ENCODE peak calls at places on chromosomes 4 and X, in seven cellular contexts. One of them, this sample, is unnamed.

GRCh38 chrX:37809970-37810369 is 30.1 kb downstream of the CYBB start:
- DNase-seq in Calu3: no peak
- DNase-seq in astrocyte of the spinal cord: no peak
- DNase-seq in PC-3: no peak
- DNase-seq in Peyer's patch: no peak
- DNase-seq in B cell: no peak
- DNase-seq in MM.1S: no peak
- DNase-seq in this sample: no peak

GRCh38 chr4:74583066-74583700 is 138.2 kb downstream of the AREG start:
- DNase-seq in Calu3: no peak
- DNase-seq in astrocyte of the spinal cord: peak
- DNase-seq in PC-3: peak
- DNase-seq in Peyer's patch: no peak
- DNase-seq in B cell: no peak
- DNase-seq in MM.1S: no peak
- DNase-seq in this sample: no peak

GRCh38 chrX:1466232-1466661 is 13.5 kb upstream of the ASMTL start:
- DNase-seq in Calu3: no peak
- DNase-seq in astrocyte of the spinal cord: no peak
- DNase-seq in PC-3: no peak
- DNase-seq in Peyer's patch: peak
- DNase-seq in B cell: peak
- DNase-seq in MM.1S: no peak
- DNase-seq in this sample: no peak

GRCh38 chr4:22179124-22179874 is 230.7 kb upstream of the KCNIP4 start:
- DNase-seq in Calu3: no peak
- DNase-seq in astrocyte of the spinal cord: peak
- DNase-seq in PC-3: peak
- DNase-seq in Peyer's patch: no peak
- DNase-seq in B cell: no peak
- DNase-seq in MM.1S: no peak
- DNase-seq in this sample: no peak

GRCh38 chr4:3361896-3362295 is 69.1 kb downstream of the RGS12 start:
- DNase-seq in Calu3: no peak
- DNase-seq in astrocyte of the spinal cord: no peak
- DNase-seq in PC-3: no peak
- DNase-seq in Peyer's patch: no peak
- DNase-seq in B cell: no peak
- DNase-seq in MM.1S: no peak
- DNase-seq in this sample: no peak

GRCh38 chr4:53899544-53900274 is 164.7 kb downstream of the CHIC2 start:
- DNase-seq in Calu3: no peak
- DNase-seq in astrocyte of the spinal cord: peak
- DNase-seq in PC-3: no peak
- DNase-seq in Peyer's patch: no peak
- DNase-seq in B cell: no peak
- DNase-seq in MM.1S: no peak
- DNase-seq in this sample: no peak

GRCh38 chr4:131974730-131975129 is 1174.4 kb upstream of the PCDH10 start:
- DNase-seq in Calu3: no peak
- DNase-seq in astrocyte of the spinal cord: peak
- DNase-seq in PC-3: no peak
- DNase-seq in Peyer's patch: no peak
- DNase-seq in B cell: no peak
- DNase-seq in MM.1S: no peak
- DNase-seq in this sample: no peak

GRCh38 chrX:118975831-118976598 is 1.6 kb downstream of the LONRF3 start:
- DNase-seq in Calu3: peak
- DNase-seq in astrocyte of the spinal cord: no peak
- DNase-seq in PC-3: peak
- DNase-seq in Peyer's patch: peak
- DNase-seq in B cell: peak
- DNase-seq in MM.1S: no peak
- DNase-seq in this sample: peak

GRCh38 chrX:24426340-24426913 is 38.7 kb upstream of the PDK3 start:
- DNase-seq in Calu3: no peak
- DNase-seq in astrocyte of the spinal cord: peak
- DNase-seq in PC-3: peak
- DNase-seq in Peyer's patch: no peak
- DNase-seq in B cell: no peak
- DNase-seq in MM.1S: peak
- DNase-seq in this sample: no peak

GRCh38 chrX:154399527-154400368 is 1.6 kb downstream of the RPL10 start:
- DNase-seq in Calu3: no peak
- DNase-seq in astrocyte of the spinal cord: no peak
- DNase-seq in PC-3: no peak
- DNase-seq in Peyer's patch: no peak
- DNase-seq in B cell: no peak
- DNase-seq in MM.1S: no peak
- DNase-seq in this sample: no peak

GRCh38 chr4:7705062-7705461 is 234.6 kb downstream of the AFAP1 start:
- DNase-seq in Calu3: no peak
- DNase-seq in astrocyte of the spinal cord: no peak
- DNase-seq in PC-3: no peak
- DNase-seq in Peyer's patch: no peak
- DNase-seq in B cell: no peak
- DNase-seq in MM.1S: no peak
- DNase-seq in this sample: no peak

GRCh38 chr4:176001171-176002006 is 64.3 kb upstream of the WDR17 start:
- DNase-seq in Calu3: peak
- DNase-seq in astrocyte of the spinal cord: peak
- DNase-seq in PC-3: no peak
- DNase-seq in Peyer's patch: no peak
- DNase-seq in B cell: no peak
- DNase-seq in MM.1S: no peak
- DNase-seq in this sample: peak

GRCh38 chrX:38080808-38081207 is 74.5 kb downstream of the SYTL5 start:
- DNase-seq in Calu3: no peak
- DNase-seq in astrocyte of the spinal cord: no peak
- DNase-seq in PC-3: peak
- DNase-seq in Peyer's patch: no peak
- DNase-seq in B cell: no peak
- DNase-seq in MM.1S: no peak
- DNase-seq in this sample: no peak

GRCh38 chrX:119625843-119626242 is 19.6 kb upstream of the NKRF start:
- DNase-seq in Calu3: no peak
- DNase-seq in astrocyte of the spinal cord: no peak
- DNase-seq in PC-3: no peak
- DNase-seq in Peyer's patch: no peak
- DNase-seq in B cell: no peak
- DNase-seq in MM.1S: no peak
- DNase-seq in this sample: no peak

GRCh38 chr4:13478707-13479106 is 5.4 kb downstream of the RAB28 start:
- DNase-seq in Calu3: no peak
- DNase-seq in astrocyte of the spinal cord: no peak
- DNase-seq in PC-3: no peak
- DNase-seq in Peyer's patch: no peak
- DNase-seq in B cell: no peak
- DNase-seq in MM.1S: no peak
- DNase-seq in this sample: no peak

GRCh38 chrX:15816886-15817285 is 26.6 kb downstream of the ZRSR2 start:
- DNase-seq in Calu3: no peak
- DNase-seq in astrocyte of the spinal cord: peak
- DNase-seq in PC-3: no peak
- DNase-seq in Peyer's patch: no peak
- DNase-seq in B cell: no peak
- DNase-seq in MM.1S: peak
- DNase-seq in this sample: peak

DNA sequence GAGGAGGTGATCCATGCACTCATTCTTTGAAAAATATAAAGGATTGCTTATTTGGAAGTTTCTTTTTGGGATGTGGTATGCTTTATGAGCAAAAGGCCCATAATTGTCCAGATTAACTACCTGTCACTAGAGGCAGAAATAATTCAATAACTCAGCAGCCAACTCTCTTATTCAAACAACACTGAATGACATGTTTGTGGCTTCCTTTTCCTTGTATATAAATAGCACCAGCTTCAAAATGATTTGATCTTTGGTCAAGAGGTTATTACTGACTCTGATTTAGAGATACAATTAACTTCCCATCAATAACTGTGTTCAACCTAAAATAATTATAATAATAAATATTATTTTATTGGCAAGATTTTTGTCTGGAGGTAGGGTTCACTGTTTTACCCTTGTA is 232.3 kb downstream of the AFF2 start:
- DNase-seq in Calu3: no peak
- DNase-seq in astrocyte of the spinal cord: no peak
- DNase-seq in PC-3: no peak
- DNase-seq in Peyer's patch: no peak
- DNase-seq in B cell: no peak
- DNase-seq in MM.1S: peak
- DNase-seq in this sample: no peak
- TF ChIP-seq CTCF in Calu3: no peak
- TF ChIP-seq CTCF in astrocyte of the spinal cord: no peak
- TF ChIP-seq CTCF in PC-3: no peak
- TF ChIP-seq CTCF in Peyer's patch: no peak
- TF ChIP-seq CTCF in B cell: no peak
- TF ChIP-seq CTCF in MM.1S: no peak
- TF ChIP-seq CTCF in this sample: no peak

GRCh38 chr4:168648929-168649328 is 152.1 kb downstream of the PALLD start:
- DNase-seq in Calu3: no peak
- DNase-seq in astrocyte of the spinal cord: peak
- DNase-seq in PC-3: peak
- DNase-seq in Peyer's patch: no peak
- DNase-seq in B cell: no peak
- DNase-seq in MM.1S: no peak
- DNase-seq in this sample: no peak

GRCh38 chr4:168643796-168644159 is 146.9 kb downstream of the PALLD start:
- DNase-seq in Calu3: no peak
- DNase-seq in astrocyte of the spinal cord: no peak
- DNase-seq in PC-3: no peak
- DNase-seq in Peyer's patch: no peak
- DNase-seq in B cell: no peak
- DNase-seq in MM.1S: no peak
- DNase-seq in this sample: no peak

GRCh38 chr4:168647976-168648375 is 151.1 kb downstream of the PALLD start:
- DNase-seq in Calu3: no peak
- DNase-seq in astrocyte of the spinal cord: peak
- DNase-seq in PC-3: no peak
- DNase-seq in Peyer's patch: no peak
- DNase-seq in B cell: no peak
- DNase-seq in MM.1S: no peak
- DNase-seq in this sample: no peak

GRCh38 chr4:168648494-168648893 is 151.6 kb downstream of the PALLD start:
- DNase-seq in Calu3: no peak
- DNase-seq in astrocyte of the spinal cord: no peak
- DNase-seq in PC-3: no peak
- DNase-seq in Peyer's patch: no peak
- DNase-seq in B cell: no peak
- DNase-seq in MM.1S: no peak
- DNase-seq in this sample: no peak

GRCh38 chr4:168645933-168646768 is 149.3 kb downstream of the PALLD start:
- DNase-seq in Calu3: no peak
- DNase-seq in astrocyte of the spinal cord: no peak
- DNase-seq in PC-3: no peak
- DNase-seq in Peyer's patch: no peak
- DNase-seq in B cell: no peak
- DNase-seq in MM.1S: no peak
- DNase-seq in this sample: no peak
- TF ChIP-seq CTCF in Calu3: no peak
- TF ChIP-seq CTCF in astrocyte of the spinal cord: no peak
- TF ChIP-seq CTCF in PC-3: no peak
- TF ChIP-seq CTCF in Peyer's patch: no peak
- TF ChIP-seq CTCF in B cell: no peak
- TF ChIP-seq CTCF in MM.1S: no peak
- TF ChIP-seq CTCF in this sample: no peak

GRCh38 chr4:1232661-1233621 is 16.0 kb downstream of the CTBP1 start:
- DNase-seq in Calu3: no peak
- DNase-seq in astrocyte of the spinal cord: peak
- DNase-seq in PC-3: no peak
- DNase-seq in Peyer's patch: no peak
- DNase-seq in B cell: no peak
- DNase-seq in MM.1S: no peak
- DNase-seq in this sample: no peak

GRCh38 chr4:1234811-1235292 is 14.1 kb downstream of the CTBP1 start:
- DNase-seq in Calu3: no peak
- DNase-seq in astrocyte of the spinal cord: no peak
- DNase-seq in PC-3: no peak
- DNase-seq in Peyer's patch: no peak
- DNase-seq in B cell: no peak
- DNase-seq in MM.1S: no peak
- DNase-seq in this sample: no peak

GRCh38 chr4:1235381-1236102 is 13.4 kb downstream of the CTBP1 start:
- DNase-seq in Calu3: no peak
- DNase-seq in astrocyte of the spinal cord: no peak
- DNase-seq in PC-3: no peak
- DNase-seq in Peyer's patch: no peak
- DNase-seq in B cell: no peak
- DNase-seq in MM.1S: no peak
- DNase-seq in this sample: no peak

GRCh38 chr4:1234296-1234695 is 14.6 kb downstream of the CTBP1 start:
- DNase-seq in Calu3: no peak
- DNase-seq in astrocyte of the spinal cord: no peak
- DNase-seq in PC-3: no peak
- DNase-seq in Peyer's patch: no peak
- DNase-seq in B cell: no peak
- DNase-seq in MM.1S: no peak
- DNase-seq in this sample: no peak

DNA sequence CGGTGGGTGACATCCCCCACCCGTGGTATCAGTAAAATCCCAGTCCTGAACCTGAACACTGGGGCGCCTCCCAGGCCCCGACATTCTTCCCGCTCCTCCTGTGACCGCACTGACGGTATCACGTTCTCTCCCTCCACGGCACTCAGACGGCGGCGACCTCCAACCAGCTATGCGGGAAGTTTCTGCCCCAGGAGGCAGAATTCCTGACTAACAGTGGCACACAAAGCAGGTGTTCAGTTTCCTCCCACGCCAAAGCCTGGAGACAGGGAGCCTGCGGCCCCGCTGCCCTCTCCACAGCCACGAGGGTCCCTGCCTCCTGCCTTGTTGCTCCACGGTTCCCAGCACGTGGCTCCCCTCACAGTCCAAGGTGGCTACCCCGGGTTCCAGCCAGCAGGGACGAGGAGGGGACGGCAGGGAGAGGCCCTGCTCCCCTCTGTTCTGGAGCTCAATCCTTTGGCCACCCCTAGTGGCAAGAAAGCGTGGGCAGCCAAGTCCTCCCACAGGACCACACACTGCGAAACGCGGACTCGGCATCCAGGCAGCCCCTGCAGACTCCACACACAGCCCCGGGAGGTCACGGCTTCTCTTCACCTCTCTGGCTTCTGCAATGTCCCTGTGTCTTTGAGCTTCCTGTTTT is 15.2 kb downstream of the CTBP1 start:
- DNase-seq in Calu3: no peak
- DNase-seq in astrocyte of the spinal cord: peak
- DNase-seq in PC-3: no peak
- DNase-seq in Peyer's patch: no peak
- DNase-seq in B cell: no peak
- DNase-seq in MM.1S: no peak
- DNase-seq in this sample: no peak
- TF ChIP-seq CTCF in Calu3: no peak
- TF ChIP-seq CTCF in astrocyte of the spinal cord: peak
- TF ChIP-seq CTCF in PC-3: no peak
- TF ChIP-seq CTCF in Peyer's patch: peak
- TF ChIP-seq CTCF in B cell: no peak
- TF ChIP-seq CTCF in MM.1S: no peak
- TF ChIP-seq CTCF in this sample: no peak

DNA sequence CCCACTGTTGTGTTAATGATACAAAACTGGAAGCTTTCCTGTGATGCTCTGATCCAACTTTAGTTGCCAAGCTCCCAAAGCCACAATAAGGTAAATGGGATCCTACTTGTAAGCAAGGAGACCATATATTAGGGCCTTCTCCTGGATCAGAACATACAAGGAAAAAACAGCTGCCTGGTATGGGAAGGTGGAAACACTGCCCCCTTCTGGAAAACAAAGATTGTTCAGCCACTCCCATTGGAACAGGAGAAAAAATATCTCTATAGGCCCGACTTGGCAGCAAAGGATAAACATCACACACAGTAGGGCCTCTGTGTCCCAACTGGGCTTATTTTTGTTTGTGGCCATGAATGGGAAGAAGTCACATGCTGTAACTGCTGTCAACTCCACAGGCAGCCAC is 166.5 kb downstream of the TBX22 start:
- DNase-seq in Calu3: no peak
- DNase-seq in astrocyte of the spinal cord: no peak
- DNase-seq in PC-3: peak
- DNase-seq in Peyer's patch: no peak
- DNase-seq in B cell: no peak
- DNase-seq in MM.1S: no peak
- DNase-seq in this sample: no peak
- TF ChIP-seq CTCF in Calu3: no peak
- TF ChIP-seq CTCF in astrocyte of the spinal cord: no peak
- TF ChIP-seq CTCF in PC-3: peak
- TF ChIP-seq CTCF in Peyer's patch: no peak
- TF ChIP-seq CTCF in B cell: no peak
- TF ChIP-seq CTCF in MM.1S: peak
- TF ChIP-seq CTCF in this sample: peak